ENCODE peak calls at places on chromosomes 3 and 15, in five cellular contexts. Q is upper lobe of right lung, V is IMR-90, R is GM23248, G is SK-N-SH. E is an unnamed sample.

GRCh38 chr15:76203766-76204557 is 107.3 kb downstream of the ETFA start:
- DNase-seq in Q (peak; percentile 61), G (no peak), V (no peak), R (no peak), E (no peak)

GRCh38 chr3:46449755-46450552 is 14.8 kb downstream of the LTF start:
- DNase-seq in Q (no peak), G (peak; percentile 58), V (peak; percentile 8), R (peak; percentile 45), E (no peak)

GRCh38 chr3:108462899-108463298 is 47.5 kb downstream of the MYH15 start:
- DNase-seq in G (no peak), V (peak; percentile 54), Q (no peak), R (peak; percentile 77), E (no peak)

GRCh38 chr15:90465930-90466567 is 63.7 kb upstream of the CRTC3 start:
- DNase-seq in V (peak; percentile 68), R (peak; percentile 37), G (no peak), Q (no peak), E (no peak)

GRCh38 chr15:34799149-34799824 is 3.9 kb upstream of the ACTC1 start:
- DNase-seq in G (peak; percentile 83), V (no peak), R (no peak), Q (no peak), E (no peak)

GRCh38 chr3:43144811-43145490 is 39.1 kb upstream of the POMGNT2 start:
- DNase-seq in G (no peak), V (peak; percentile 59), R (peak; percentile 85), Q (no peak), E (no peak)

GRCh38 chr3:71144525-71145253 is 438.8 kb downstream of the FOXP1 start:
- DNase-seq in G (no peak), R (no peak), Q (no peak), V (peak; percentile 37), E (no peak)

GRCh38 chr3:189267981-189268613 is 96.3 kb downstream of the TPRG1 start:
- DNase-seq in Q (no peak), R (peak; percentile 57), G (no peak), V (no peak), E (no peak)

DNA sequence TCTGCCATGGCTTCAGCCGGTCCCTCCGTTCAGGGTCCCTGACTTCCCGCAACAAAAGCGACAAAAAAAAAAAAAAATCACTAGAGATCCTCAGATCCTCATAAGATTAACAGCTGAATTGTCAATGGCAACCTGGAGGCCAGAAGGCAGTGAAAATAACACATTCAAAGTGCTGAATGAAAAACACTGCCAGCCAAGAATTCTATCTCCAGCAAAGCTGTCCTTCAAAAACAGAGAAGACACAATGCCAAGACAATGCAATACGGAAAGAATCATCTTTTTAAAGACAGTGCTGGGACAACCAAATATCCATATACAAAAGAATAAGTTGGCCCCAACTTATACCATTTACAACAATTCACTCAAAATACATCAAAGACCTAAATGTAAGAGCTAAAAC is 21.6 kb downstream of the MTHFS start:
- DNase-seq in R (no peak), V (no peak), Q (no peak), G (no peak), E (no peak)
- H3K9me3 ChIP-seq in R (no peaks in the 10 kb centered on the region), V (peaks cover 7% of the 10 kb centered on the region), Q (peaks cover 40% of the 10 kb centered on the region), G (peaks cover 10% of the 10 kb centered on the region), E (peaks cover 70% of the 10 kb centered on the region)

DNA sequence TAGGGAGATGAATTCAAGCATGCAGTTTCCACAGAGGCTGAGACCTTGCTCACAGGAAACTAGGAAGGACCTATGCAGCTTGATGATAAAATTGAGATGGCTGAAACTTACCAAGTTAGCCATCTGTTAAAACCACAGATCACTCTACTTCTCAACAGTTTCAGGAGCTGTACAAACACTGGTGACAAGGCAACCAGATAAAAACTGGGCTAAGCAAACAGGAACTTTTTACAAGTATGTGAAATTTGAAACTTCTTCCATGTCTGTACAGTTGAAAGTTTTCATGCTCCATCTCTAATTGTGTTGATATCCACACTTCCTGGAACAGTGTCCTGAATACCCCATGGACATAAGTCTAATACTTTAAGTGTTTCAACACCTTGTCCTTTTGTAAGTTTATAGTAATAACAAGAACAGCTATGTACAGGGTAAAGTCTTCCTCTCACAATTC is 78.2 kb downstream of the FAIM start:
- DNase-seq in G (no peak), R (peak; percentile 75), V (peak; percentile 89), Q (no peak), E (no peak)
- H3K4me1 ChIP-seq in G (no peaks in the 10 kb centered on the region), R (peaks cover 17% of the 10 kb centered on the region), V (peaks cover 4% of the 10 kb centered on the region), Q (no peaks in the 10 kb centered on the region), E (peaks cover 27% of the 10 kb centered on the region)

GRCh38 chr15:25059698-25060471 is 105.1 kb downstream of the SNRPN start:
- DNase-seq in R (no peak), V (no peak), Q (peak; percentile 32), G (no peak), E (peak; percentile 43)
- H3K9me3 ChIP-seq in R (no peaks in the 10 kb centered on the region), V (peaks cover 100% of the 10 kb centered on the region), Q (peaks cover 100% of the 10 kb centered on the region), G (no peaks in the 10 kb centered on the region), E (peaks cover 100% of the 10 kb centered on the region)

GRCh38 chr3:55959681-55960080 is 472.6 kb upstream of the WNT5A start:
- DNase-seq in G (no peak), V (no peak), Q (no peak), R (no peak), E (no peak)
- H3K4me1 ChIP-seq in G (no peaks in the 10 kb centered on the region), V (peaks cover 4% of the 10 kb centered on the region), Q (no peaks in the 10 kb centered on the region), R (no peaks in the 10 kb centered on the region), E (no peaks in the 10 kb centered on the region)

DNA sequence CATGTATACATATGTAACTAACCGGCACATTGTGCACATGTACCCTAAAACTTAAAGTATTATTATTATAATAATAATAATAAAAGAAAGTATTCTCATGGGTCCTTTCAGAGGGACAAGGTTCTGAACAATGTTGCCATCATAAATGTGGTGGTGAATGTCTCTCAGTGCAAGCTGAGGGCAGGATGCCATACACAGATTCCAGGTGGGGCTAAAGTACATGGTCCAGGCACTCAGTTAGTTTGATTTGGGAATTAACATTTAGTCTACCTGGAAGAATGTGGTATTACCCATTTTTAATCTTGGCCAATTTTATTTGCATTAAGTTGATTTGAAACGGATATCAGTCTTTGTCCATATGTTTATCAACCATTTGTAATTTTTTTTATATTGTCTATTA is 24.5 kb downstream of the PDE8A start:
- DNase-seq in V (no peak), G (no peak), Q (no peak), R (no peak), E (no peak)
- H3K9me3 ChIP-seq in V (no peaks in the 10 kb centered on the region), G (no peaks in the 10 kb centered on the region), Q (no peaks in the 10 kb centered on the region), R (no peaks in the 10 kb centered on the region), E (no peaks in the 10 kb centered on the region)

E was measured in spleen.